ENCODE peak calls at places on chromosomes 3 and 15, in seven cellular contexts. V, M, U, W, C, Q and B are unnamed samples.

GRCh38 chr15:39471791-39472190 is 109.1 kb upstream of the THBS1 start:
- DNase-seq in M (no peak), C (no peak), V (no peak), U (no peak), W (no peak), Q (no peak), B (peak; percentile 29)

GRCh38 chr3:152834354-152835310 is at the start of gene P2RY1:
- DNase-seq in V (peak; percentile 41), M (peak; percentile 91), C (peak; percentile 70), U (peak; percentile 40), Q (peak; percentile 83), W (peak; percentile 88), B (peak; percentile 61)

GRCh38 chr3:49022751-49023171 is 840 bp downstream of the NDUFAF3 start:
- DNase-seq in V (peak; percentile 59), Q (no peak), C (peak; percentile 32), U (no peak), W (peak; percentile 37), M (no peak), B (peak; percentile 54)

GRCh38 chr3:43995078-43995928 is 246.4 kb upstream of the TOPAZ1 start:
- DNase-seq in V (peak; percentile 65), Q (peak; percentile 67), U (no peak), C (peak; percentile 80), W (peak; percentile 77), M (peak; percentile 77), B (peak; percentile 70)

GRCh38 chr3:17850448-17850847 is 108.0 kb upstream of the TBC1D5 start:
- DNase-seq in Q (no peak), C (no peak), M (no peak), U (no peak), W (no peak), V (no peak), B (peak; percentile 51)

GRCh38 chr15:85507114-85507513 is 126.7 kb downstream of the AKAP13 start:
- DNase-seq in U (no peak), C (no peak), Q (no peak), M (no peak), V (no peak), W (no peak), B (no peak)

GRCh38 chr3:89474333-89475130 is 367.1 kb downstream of the EPHA3 start:
- DNase-seq in W (no peak), C (no peak), U (no peak), M (no peak), V (no peak), Q (no peak), B (no peak)

GRCh38 chr15:35980719-35981118 is 434.8 kb upstream of the DPH6 start:
- DNase-seq in M (no peak), C (no peak), W (no peak), Q (peak; percentile 11), V (no peak), U (no peak), B (peak; percentile 36)

GRCh38 chr15:63447277-63447676 is 57.1 kb upstream of the USP3 start:
- DNase-seq in U (no peak), W (no peak), C (no peak), M (no peak), V (no peak), Q (no peak), B (no peak)

GRCh38 chr3:193783166-193783896 is 190.3 kb downstream of the OPA1 start:
- DNase-seq in C (no peak), Q (peak; percentile 34), U (no peak), M (no peak), W (no peak), V (no peak), B (peak; percentile 27)

GRCh38 chr3:159829056-159829995 is 159.3 kb upstream of the IL12A start:
- DNase-seq in Q (peak; percentile 54), U (peak; percentile 65), M (no peak), W (no peak), C (peak; percentile 70), V (no peak), B (peak; percentile 88)

GRCh38 chr3:58899159-58899952 is 150.5 kb downstream of the CFAP20DC start:
- DNase-seq in M (no peak), Q (peak; percentile 20), W (no peak), C (peak; percentile 36), V (no peak), U (no peak), B (peak; percentile 12)

GRCh38 chr3:1214928-1215327 is 122.1 kb downstream of the CNTN6 start:
- DNase-seq in V (no peak), U (no peak), M (no peak), Q (no peak), W (no peak), C (no peak), B (peak; percentile 56)

GRCh38 chr15:73844356-73844755 is 29.0 kb upstream of the TBC1D21 start:
- DNase-seq in C (no peak), U (no peak), V (no peak), M (no peak), Q (no peak), W (peak; percentile 20), B (peak; percentile 21)

GRCh38 chr3:99640214-99640851 is 1.9 kb downstream of the COL8A1 start:
- DNase-seq in M (no peak), W (no peak), U (no peak), V (no peak), Q (no peak), C (no peak), B (peak; percentile 27)

GRCh38 chr15:71115567-71116351 is 488 bp downstream of the THSD4 start:
- DNase-seq in V (no peak), W (peak; percentile 67), C (peak; percentile 83), M (peak; percentile 75), U (no peak), Q (peak; percentile 65), B (peak; percentile 81)

GRCh38 chr3:37243811-37244748 is 69.7 kb upstream of the LRRFIP2 start:
- DNase-seq in C (peak; percentile 71), W (peak; percentile 78), U (peak; percentile 44), V (peak; percentile 43), M (peak; percentile 89), Q (peak; percentile 88), B (peak; percentile 93)

GRCh38 chr15:68407886-68408500 is 24.0 kb downstream of the ITGA11 start:
- DNase-seq in V (no peak), W (no peak), U (no peak), C (no peak), M (no peak), Q (no peak), B (no peak)

GRCh38 chr3:11060500-11061251 is 68.1 kb downstream of the SLC6A1 start:
- DNase-seq in V (peak; percentile 2), U (peak; percentile 50), M (peak; percentile 85), W (peak; percentile 83), Q (peak; percentile 88), C (peak; percentile 89), B (peak; percentile 82)

GRCh38 chr15:100121285-100121684 is 220.5 kb downstream of the ADAMTS17 start:
- DNase-seq in Q (no peak), M (no peak), C (no peak), V (no peak), W (no peak), U (no peak), B (no peak)

GRCh38 chr15:100124936-100125626 is 216.7 kb downstream of the ADAMTS17 start:
- DNase-seq in M (no peak), U (no peak), Q (no peak), C (no peak), W (no peak), V (no peak), B (no peak)

GRCh38 chr15:100123611-100124010 is 218.2 kb downstream of the ADAMTS17 start:
- DNase-seq in W (no peak), M (no peak), U (no peak), Q (no peak), C (no peak), V (no peak), B (no peak)

GRCh38 chr15:100125627-100126231 is 216.0 kb downstream of the ADAMTS17 start:
- DNase-seq in U (no peak), M (no peak), W (no peak), C (no peak), Q (no peak), V (no peak), B (no peak)

GRCh38 chr15:100124361-100124760 is 217.4 kb downstream of the ADAMTS17 start:
- DNase-seq in C (no peak), V (no peak), W (no peak), M (no peak), Q (no peak), U (no peak), B (no peak)
- TF ChIP-seq EZH2phosphoT487 in C (no peak), V (no peak), W (no peak), M (no peak), Q (no peak), U (no peak), B (no peak)

GRCh38 chr15:75640483-75641175 is 605 bp upstream of the IMP3 start:
- DNase-seq in C (peak; percentile 62), Q (peak; percentile 56), U (peak; percentile 54), W (peak; percentile 79), M (peak; percentile 33), V (peak; percentile 83), B (peak; percentile 69)

GRCh38 chr15:75639191-75639708 is 774 bp downstream of the IMP3 start:
- DNase-seq in Q (no peak), C (no peak), W (peak; percentile 32), M (no peak), V (peak; percentile 22), U (no peak), B (peak; percentile 51)

GRCh38 chr15:75639709-75640482 is at the start of gene IMP3:
- DNase-seq in M (peak; percentile 99), U (peak; percentile 95), W (peak; percentile 100), C (peak; percentile 98), Q (peak; percentile 98), V (peak; percentile 98), B (peak; percentile 99)

GRCh38 chr15:75636026-75636425 is 4.0 kb downstream of the IMP3 start:
- DNase-seq in V (no peak), W (no peak), C (no peak), M (no peak), U (no peak), Q (no peak), B (no peak)

GRCh38 chr15:75637245-75638009 is 2.6 kb downstream of the IMP3 start:
- DNase-seq in C (no peak), M (no peak), V (no peak), W (no peak), U (no peak), Q (no peak), B (no peak)
- H3K4me3 ChIP-seq in C (peak overlapping the region; percentile 76), M (peak overlapping the region; percentile 91), V (peak overlapping the region; percentile 89), W (peak overlapping the region; percentile 89), U (no peak overlapping the region), Q (no peak overlapping the region), B (peak overlapping the region; percentile 80)

GRCh38 chr15:40807888-40808194 is 568 bp upstream of the DNAJC17 start:
- DNase-seq in V (no peak), Q (no peak), W (no peak), U (no peak), M (no peak), C (no peak), B (no peak)
- TF ChIP-seq EZH2phosphoT487 in V (no peak), Q (no peak), W (no peak), U (no peak), M (no peak), C (no peak), B (no peak)

DNA sequence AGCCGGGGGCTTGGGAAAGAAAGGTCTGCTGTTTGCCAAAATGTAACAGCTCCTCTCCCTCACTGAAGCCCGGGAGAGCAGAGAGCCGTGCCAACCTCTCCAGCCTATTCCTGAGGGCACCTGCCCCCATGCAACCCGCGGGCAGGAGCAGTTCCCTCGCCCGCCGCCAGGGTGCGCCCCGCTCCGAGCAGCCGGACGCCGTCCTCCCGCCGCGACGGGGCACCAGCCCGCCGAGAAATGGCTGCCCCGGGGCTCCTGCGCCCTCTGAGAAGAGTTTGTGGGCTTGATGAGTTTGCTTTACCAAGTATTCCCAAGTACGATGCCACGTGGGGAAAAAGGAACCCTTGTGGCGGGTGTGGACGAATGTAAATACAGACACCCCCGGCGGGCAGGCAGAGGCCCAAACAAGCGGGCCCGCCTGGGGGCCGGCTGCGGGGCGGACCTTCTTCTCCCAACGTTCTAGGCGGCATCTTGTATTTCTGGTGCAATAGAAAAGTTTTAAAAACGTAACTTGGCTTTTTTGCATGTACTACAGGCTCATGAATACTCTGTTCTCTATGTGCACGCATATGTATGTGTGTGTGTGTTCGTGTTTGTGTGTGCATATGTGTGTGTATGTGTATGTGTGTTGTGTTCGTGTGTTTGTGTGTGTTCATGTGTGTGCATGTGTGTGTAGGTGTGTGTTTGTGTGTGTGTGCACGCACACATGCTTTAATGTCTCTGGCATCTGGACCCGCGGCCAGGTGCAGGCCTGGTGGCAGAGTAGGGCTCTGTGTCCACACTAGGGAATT is 162.9 kb downstream of the CHSY1 start:
- DNase-seq in Q (peak; percentile 74), W (peak; percentile 75), V (peak; percentile 66), M (peak; percentile 73), U (peak; percentile 26), C (peak; percentile 93), B (peak; percentile 79)
- H3K4me3 ChIP-seq in Q (no peak overlapping the region), W (peak overlapping the region; percentile 41), V (no peak overlapping the region), M (no peak overlapping the region), U (peak overlapping the region; percentile 34), C (peak overlapping the region; percentile 41), B (peak overlapping the region; percentile 60)